ENCODE peak calls at places on chromosomes 4 and X, in eight cellular contexts. C, X, F, N, H, P, Z and S are unnamed samples.

GRCh38 chr4:124945422-124945821 is 232.9 kb upstream of the ANKRD50 start:
- DNase-seq in X (no peak), Z (no peak), N (no peak), F (no peak), H (no peak), P (no peak), C (no peak), S (no peak)

GRCh38 chr4:186192068-186192751 is 843 bp downstream of the CYP4V2 start:
- DNase-seq in X (no peak), C (no peak), P (no peak), H (no peak), F (no peak), Z (no peak), N (no peak), S (no peak)

GRCh38 chr4:124970011-124970410 is 257.5 kb upstream of the ANKRD50 start:
- DNase-seq in H (peak), N (no peak), X (no peak), C (no peak), P (no peak), Z (no peak), F (no peak), S (no peak)

GRCh38 chr4:4838602-4839470 is 20.6 kb upstream of the MSX1 start:
- DNase-seq in P (no peak), C (no peak), Z (no peak), F (no peak), H (no peak), X (no peak), N (no peak), S (no peak)

GRCh38 chr4:150308824-150309472 is 230.7 kb downstream of the DCLK2 start:
- DNase-seq in C (no peak), P (no peak), F (no peak), X (no peak), H (no peak), N (no peak), Z (no peak), S (no peak)

GRCh38 chr4:71070015-71070414 is 76.6 kb downstream of the DCK start:
- DNase-seq in P (no peak), C (no peak), N (no peak), F (no peak), X (no peak), Z (no peak), H (no peak), S (no peak)

GRCh38 chr4:34157546-34157945 is 2086.8 kb downstream of the ARAP2 start:
- DNase-seq in Z (no peak), F (no peak), P (no peak), X (no peak), C (no peak), N (no peak), H (no peak), S (no peak)

GRCh38 chrX:40056420-40056819 is 41.3 kb downstream of the BCOR start:
- DNase-seq in X (no peak), C (no peak), P (no peak), H (no peak), Z (no peak), F (no peak), N (no peak), S (no peak)

GRCh38 chrX:149829751-149830191 is 48.0 kb downstream of the MAGEA9 start:
- DNase-seq in Z (no peak), P (peak), F (no peak), X (no peak), N (no peak), H (no peak), C (peak), S (no peak)

GRCh38 chr4:145979160-145979559 is 40.5 kb upstream of the ZNF827 start:
- DNase-seq in F (no peak), Z (no peak), N (no peak), C (no peak), H (no peak), X (no peak), P (no peak), S (no peak)

GRCh38 chrX:136646602-136647239 is 1.2 kb upstream of the CD40LG start:
- DNase-seq in C (peak), N (no peak), Z (no peak), H (no peak), X (no peak), F (no peak), P (no peak), S (no peak)

GRCh38 chr4:154779362-154779947 is 1.6 kb upstream of the RBM46 start:
- DNase-seq in Z (no peak), C (no peak), P (no peak), X (no peak), N (no peak), H (no peak), F (no peak), S (no peak)

GRCh38 chrX:30577362-30577961 is at the start of gene TASL:
- DNase-seq in C (no peak), F (peak), Z (peak), N (no peak), H (no peak), X (no peak), P (peak), S (no peak)

GRCh38 chr4:25953740-25954139 is 39.7 kb downstream of the SMIM20 start:
- DNase-seq in C (no peak), X (no peak), Z (no peak), F (no peak), P (no peak), N (no peak), H (no peak), S (no peak)

GRCh38 chrX:129728061-129728460 is 10.7 kb upstream of the XPNPEP2 start:
- DNase-seq in N (no peak), F (no peak), C (no peak), H (no peak), P (no peak), Z (no peak), X (no peak), S (peak)

GRCh38 chrX:1468250-1468772 is 15.6 kb upstream of the ASMTL start:
- DNase-seq in H (no peak), X (no peak), N (no peak), C (peak), P (peak), Z (no peak), F (peak), S (peak)

GRCh38 chr4:112185740-112186670 is 40.8 kb downstream of the FAM241A start:
- DNase-seq in F (peak), Z (no peak), H (no peak), C (no peak), P (no peak), N (no peak), X (no peak), S (no peak)

GRCh38 chr4:19945501-19945900 is 306.2 kb upstream of the SLIT2 start:
- DNase-seq in H (no peak), P (no peak), N (no peak), C (no peak), X (no peak), F (no peak), Z (no peak), S (no peak)

GRCh38 chr4:158020175-158020574 is 152.7 kb downstream of the GASK1B start:
- DNase-seq in H (peak), P (no peak), F (peak), N (no peak), C (no peak), X (no peak), Z (no peak), S (no peak)

GRCh38 chr4:1367230-1367935 is 20.4 kb downstream of the UVSSA start:
- DNase-seq in P (no peak), C (no peak), H (no peak), Z (peak), F (peak), N (no peak), X (no peak), S (no peak)

GRCh38 chr4:1364748-1365147 is 17.7 kb downstream of the UVSSA start:
- DNase-seq in F (no peak), Z (peak), C (no peak), H (no peak), N (no peak), X (no peak), P (no peak), S (no peak)

GRCh38 chr4:1364217-1364616 is 17.2 kb downstream of the UVSSA start:
- DNase-seq in F (no peak), N (no peak), C (no peak), Z (no peak), P (no peak), H (no peak), X (no peak), S (no peak)

GRCh38 chr4:1366371-1367229 is 19.6 kb downstream of the UVSSA start:
- DNase-seq in H (no peak), F (peak), Z (peak), P (no peak), C (no peak), X (no peak), N (no peak), S (no peak)

GRCh38 chr4:1365271-1366178 is 18.5 kb downstream of the UVSSA start:
- DNase-seq in F (no peak), H (no peak), X (no peak), P (no peak), Z (peak), C (no peak), N (no peak), S (no peak)
- TF ChIP-seq CTCF in F (no peak), H (no peak), X (no peak), P (no peak), Z (peak), C (no peak), N (peak), S (no peak)

DNA sequence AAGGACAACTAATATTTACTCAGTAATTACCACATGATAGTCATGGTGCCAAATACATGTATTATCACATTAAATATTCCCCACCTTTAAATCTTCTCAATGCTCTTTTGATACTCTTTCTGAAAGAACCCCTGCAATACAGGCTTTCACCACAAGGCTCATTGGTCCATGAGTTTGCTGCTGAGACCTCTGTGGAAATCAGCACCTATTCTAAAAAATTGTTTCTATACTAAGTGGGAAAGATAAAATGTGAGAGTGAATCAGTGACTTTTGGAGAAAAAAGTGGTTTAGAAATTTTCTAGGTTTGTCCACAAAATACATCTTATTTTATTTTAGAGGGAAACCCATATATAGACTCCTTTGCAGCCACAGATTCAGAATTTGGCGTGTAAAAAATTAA is 257.3 kb downstream of the ZIC3 start:
- DNase-seq in H (no peak), X (no peak), N (peak), F (no peak), C (no peak), Z (no peak), P (no peak), S (no peak)
- TF ChIP-seq CTCF in H (no peak), X (no peak), N (no peak), F (no peak), C (no peak), Z (no peak), P (no peak), S (no peak)

GRCh38 chr4:89657931-89658700 is 178.8 kb downstream of the SNCA start:
- DNase-seq in H (no peak), F (no peak), P (no peak), N (no peak), X (no peak), C (no peak), Z (no peak), S (no peak)
- TF ChIP-seq CTCF in H (peak), F (peak), P (no peak), N (peak), X (peak), C (peak), Z (peak), S (no peak)

GRCh38 chr4:156475322-156475721 is 496.3 kb downstream of the PDGFC start:
- DNase-seq in Z (no peak), F (no peak), X (no peak), C (no peak), N (no peak), P (no peak), H (no peak), S (no peak)
- TF ChIP-seq CTCF in Z (peak), F (peak), X (peak), C (no peak), N (peak), P (no peak), H (peak), S (no peak)

GRCh38 chr4:180823116-180823515 is 1420.1 kb upstream of the TENM3 start:
- DNase-seq in N (no peak), H (no peak), F (no peak), Z (no peak), P (no peak), C (no peak), X (no peak), S (no peak)

GRCh38 chr4:180827610-180828009 is 1415.6 kb upstream of the TENM3 start:
- DNase-seq in P (no peak), Z (no peak), N (no peak), X (no peak), H (no peak), F (no peak), C (no peak), S (no peak)

GRCh38 chr4:180827193-180827592 is 1416.0 kb upstream of the TENM3 start:
- DNase-seq in N (no peak), H (no peak), P (no peak), Z (no peak), C (no peak), F (no peak), X (no peak), S (no peak)

GRCh38 chr4:180832086-180832485 is 1411.1 kb upstream of the TENM3 start:
- DNase-seq in N (no peak), C (no peak), F (no peak), Z (no peak), P (no peak), X (no peak), H (no peak), S (no peak)

DNA sequence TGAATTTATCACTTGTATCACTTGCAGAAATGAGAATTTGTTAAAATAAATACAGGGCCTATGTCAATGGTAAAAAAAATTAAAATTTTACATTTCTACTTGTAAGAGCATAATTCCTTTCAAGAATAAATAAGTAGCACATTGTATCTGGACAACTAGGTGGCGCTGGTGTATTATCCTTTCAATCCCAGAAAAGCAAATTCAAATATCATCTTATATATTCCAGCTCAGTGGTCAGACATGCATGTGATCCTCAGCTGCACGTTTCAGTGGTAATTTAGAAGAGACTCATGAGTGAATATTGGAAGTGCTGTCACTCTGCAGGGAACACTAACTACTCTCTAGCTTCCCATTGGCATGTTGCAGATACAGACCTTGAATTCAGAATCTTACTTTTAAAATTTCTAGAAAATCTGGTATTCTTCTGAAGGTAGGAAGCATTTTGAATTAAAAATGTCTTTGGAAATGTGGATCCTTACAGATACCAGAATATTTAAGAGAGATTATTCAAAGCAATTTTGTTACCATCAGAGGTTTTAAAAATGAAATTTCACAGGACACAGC is 1414.7 kb upstream of the TENM3 start:
- DNase-seq in P (no peak), F (no peak), N (no peak), X (no peak), H (peak), Z (no peak), C (no peak), S (no peak)
- TF ChIP-seq CTCF in P (no peak), F (peak), N (peak), X (peak), H (peak), Z (peak), C (no peak), S (no peak)

GRCh38 chrX:72005046-72005445 is 94.4 kb downstream of the NHSL2 start:
- DNase-seq in H (no peak), F (no peak), N (no peak), X (no peak), P (no peak), Z (no peak), C (no peak), S (peak)

GRCh38 chrX:72002886-72003285 is 92.2 kb downstream of the NHSL2 start:
- DNase-seq in H (peak), X (no peak), F (no peak), P (no peak), N (no peak), Z (no peak), C (no peak), S (peak)

GRCh38 chrX:72006461-72006860 is 95.8 kb downstream of the NHSL2 start:
- DNase-seq in C (no peak), P (no peak), F (no peak), H (no peak), Z (no peak), X (no peak), N (no peak), S (peak)

GRCh38 chrX:72001906-72002305 is 91.3 kb downstream of the NHSL2 start:
- DNase-seq in N (no peak), F (no peak), C (no peak), Z (no peak), H (no peak), P (no peak), X (no peak), S (peak)

DNA sequence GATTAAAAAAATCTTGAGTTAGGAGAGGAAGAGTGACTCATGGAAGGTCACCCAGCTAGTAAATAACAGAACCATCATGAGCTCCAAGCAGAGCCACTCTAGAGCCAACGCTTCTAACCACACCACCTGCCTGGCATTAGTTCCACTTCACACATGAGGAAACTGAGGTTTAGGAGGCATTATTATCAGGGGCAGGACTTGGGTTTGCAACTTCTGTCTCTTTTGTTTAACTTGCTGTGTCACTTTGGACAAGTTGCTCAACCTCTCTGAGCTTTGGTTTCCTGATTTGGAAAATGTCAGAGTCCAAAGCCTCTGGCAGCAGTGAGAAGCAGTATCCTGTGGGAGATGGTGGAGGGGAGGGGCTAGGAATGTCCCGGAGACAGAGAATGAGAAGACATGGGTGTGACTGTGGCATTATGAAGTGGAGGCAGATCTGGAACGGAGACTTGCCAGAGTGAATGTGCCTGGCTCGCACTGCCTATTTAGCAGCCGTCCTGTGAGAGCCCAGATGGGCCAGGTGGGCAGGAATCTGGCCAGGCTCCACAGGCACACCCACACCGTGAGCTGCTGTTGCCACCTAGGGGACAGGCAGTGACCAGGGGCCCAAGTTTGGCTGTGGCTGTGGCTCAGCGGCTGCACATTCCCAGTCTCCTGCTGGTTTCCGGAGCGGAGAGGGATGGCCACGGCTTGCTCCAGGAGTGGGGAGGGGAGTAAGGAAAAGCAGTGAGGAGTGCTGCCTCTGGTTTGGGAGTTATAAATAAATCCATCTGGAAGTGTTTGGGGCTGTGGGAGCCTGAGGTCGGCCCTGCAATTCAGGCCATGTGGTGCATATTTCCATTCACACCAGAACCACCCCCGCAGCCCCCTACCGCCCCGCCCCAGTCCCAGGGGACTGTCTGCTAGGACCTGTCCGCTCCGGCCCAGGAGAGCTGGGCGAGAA is 93.4 kb downstream of the NHSL2 start:
- DNase-seq in F (no peak), H (peak), C (no peak), P (no peak), X (no peak), N (no peak), Z (no peak), S (peak)
- TF ChIP-seq CTCF in F (no peak), H (peak), C (no peak), P (no peak), X (no peak), N (peak), Z (no peak), S (no peak)

DNA sequence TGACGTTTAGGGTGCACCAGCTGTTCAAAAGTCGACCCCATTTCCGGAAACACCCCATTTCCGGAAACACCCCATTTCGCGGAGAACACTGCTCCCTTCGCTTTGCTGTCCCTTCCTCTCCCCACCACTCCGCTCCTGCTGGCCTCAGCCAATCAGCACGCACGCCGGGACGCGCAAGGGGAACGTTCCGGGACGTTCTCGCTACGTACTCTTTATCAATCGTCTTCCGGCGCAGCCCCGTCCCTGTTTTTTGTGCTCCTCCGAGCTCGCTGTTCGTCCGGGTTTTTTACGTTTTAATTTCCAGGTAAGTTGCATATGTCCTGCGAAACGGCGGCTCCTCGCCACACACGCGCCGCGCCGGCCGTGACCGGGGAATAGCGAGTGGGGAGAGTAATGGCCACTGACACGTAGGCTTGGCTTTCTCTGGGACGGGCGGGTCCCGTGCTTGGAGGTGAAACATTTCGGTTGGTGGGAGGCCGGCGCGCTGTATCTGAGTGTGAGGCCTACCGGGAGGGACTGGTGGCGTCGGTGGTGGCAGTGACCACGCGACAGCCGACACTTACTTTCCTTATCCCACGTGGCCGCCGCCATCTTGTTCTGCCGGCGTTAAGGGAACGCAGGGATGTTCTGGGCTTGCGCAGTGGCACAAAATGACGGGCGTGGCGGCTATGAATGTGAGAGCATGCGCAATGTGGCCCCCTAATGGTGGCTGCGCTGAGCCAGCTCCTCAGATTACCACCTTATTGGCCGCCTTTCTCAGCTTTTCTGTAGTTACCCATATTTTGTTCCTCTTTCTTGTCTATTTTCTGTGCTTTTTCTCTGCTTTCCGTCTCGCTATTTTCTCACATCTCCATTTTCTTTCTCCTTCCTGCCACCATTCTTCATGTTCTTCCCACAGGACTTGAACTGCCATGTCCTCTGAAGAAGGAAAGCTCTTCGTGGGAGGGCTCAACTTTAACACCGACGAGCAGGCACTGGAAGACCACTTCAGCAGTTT is at the start of gene RBM3:
- DNase-seq in P (peak), X (peak), N (peak), C (peak), F (peak), Z (peak), H (peak), S (peak)
- TF ChIP-seq CTCF in P (peak), X (peak), N (peak), C (peak), F (peak), Z (no peak), H (peak), S (no peak)

DNA sequence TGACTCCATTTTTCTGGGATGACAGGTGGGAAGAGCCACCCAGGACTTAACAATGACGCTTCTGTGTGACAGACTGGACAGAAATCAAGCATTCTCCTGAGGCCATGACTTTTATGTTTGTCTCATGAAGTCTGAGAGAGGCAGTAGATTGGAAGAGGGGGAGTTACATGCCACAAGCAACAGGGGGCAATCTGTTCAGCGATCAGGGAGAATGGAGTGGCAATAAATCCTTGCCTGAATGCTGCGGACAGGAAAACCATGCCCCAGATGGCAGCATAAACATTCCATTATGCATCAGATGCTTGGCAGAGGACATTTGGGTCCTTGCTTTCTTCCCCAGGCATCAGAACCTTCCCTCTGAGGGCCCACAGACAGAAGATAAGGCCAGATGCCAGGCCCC is 312.4 kb upstream of the DIPK2B start:
- DNase-seq in X (no peak), C (no peak), H (no peak), Z (no peak), N (no peak), F (no peak), P (no peak), S (no peak)
- TF ChIP-seq CTCF in X (no peak), C (no peak), H (no peak), Z (no peak), N (no peak), F (no peak), P (no peak), S (no peak)